ENCODE peak calls at places on chromosome 5, in five cellular contexts. L, Y, U, R and O are unnamed samples.

GRCh38 chr5:111855356-111855755 is 98.4 kb upstream of the NREP start:
- DNase-seq in L (no peak), Y (no peak), U (no peak), R (no peak), O (no peak)

GRCh38 chr5:128774605-128775004 is 190.7 kb upstream of the SLC27A6 start:
- DNase-seq in L (no peak), Y (no peak), U (no peak), R (no peak), O (no peak)

GRCh38 chr5:33046091-33046490 is 335.0 kb downstream of the NPR3 start:
- DNase-seq in L (no peak), Y (no peak), U (no peak), R (no peak), O (no peak)

GRCh38 chr5:57094753-57095683 is 78.8 kb upstream of the GPBP1 start:
- DNase-seq in L (no peak), Y (no peak), U (peak; percentile 88), R (no peak), O (no peak)

GRCh38 chr5:170612256-170612656 is 108.4 kb downstream of the KCNIP1 start:
- DNase-seq in L (no peak), Y (no peak), U (no peak), R (no peak), O (no peak)

GRCh38 chr5:59543826-59544442 is 349.6 kb downstream of the PDE4D start:
- DNase-seq in L (no peak), Y (peak; percentile 21), U (peak; percentile 22), R (no peak), O (no peak)

GRCh38 chr5:39470021-39470420 is 45.2 kb upstream of the DAB2 start:
- DNase-seq in L (no peak), Y (no peak), U (no peak), R (no peak), O (no peak)

GRCh38 chr5:132026516-132027008 is 15.1 kb upstream of the ACSL6 start:
- DNase-seq in L (no peak), Y (no peak), U (no peak), R (peak; percentile 88), O (no peak)

GRCh38 chr5:113061851-113062631 is 85.4 kb downstream of the DCP2 start:
- DNase-seq in L (no peak), Y (no peak), U (no peak), R (no peak), O (no peak)

GRCh38 chr5:180281706-180282105 is 10.2 kb downstream of the MAPK9 start:
- DNase-seq in L (no peak), Y (no peak), U (no peak), R (peak; percentile 66), O (no peak)

GRCh38 chr5:148542812-148543211 is 111.5 kb downstream of the HTR4 start:
- DNase-seq in L (no peak), Y (no peak), U (no peak), R (no peak), O (no peak)

GRCh38 chr5:59174248-59174844 is 591.5 kb downstream of the RAB3C start:
- DNase-seq in L (peak; percentile 25), Y (peak; percentile 38), U (no peak), R (no peak), O (no peak)

GRCh38 chr5:52861368-52861767 is 73.7 kb downstream of the ITGA1 start:
- DNase-seq in L (no peak), Y (no peak), U (no peak), R (no peak), O (no peak)

DNA sequence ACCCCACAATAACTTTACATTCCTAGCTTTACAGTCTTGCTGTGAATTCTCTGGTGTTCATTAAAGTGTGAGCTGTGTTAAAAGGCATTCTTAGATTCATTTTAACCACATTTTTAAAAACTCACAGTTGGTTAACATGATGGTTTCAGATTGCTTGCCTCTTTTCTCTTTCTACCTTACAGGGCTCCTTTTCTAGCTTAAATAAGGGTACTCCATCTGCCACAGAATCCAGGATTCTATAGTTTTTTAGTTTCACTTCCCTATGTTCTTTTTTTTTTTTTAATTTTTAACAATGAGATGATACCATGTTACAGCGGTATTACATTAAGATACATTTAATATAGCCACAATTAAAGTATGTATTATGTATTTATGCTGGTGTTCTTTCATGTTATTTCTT is 3.9 kb upstream of the FBXO4 start:
- DNase-seq in L (no peak), Y (no peak), U (no peak), R (no peak), O (no peak)
- TF ChIP-seq EP300 in L (no peak), Y (no peak), U (no peak), R (no peak), O (no peak)

DNA sequence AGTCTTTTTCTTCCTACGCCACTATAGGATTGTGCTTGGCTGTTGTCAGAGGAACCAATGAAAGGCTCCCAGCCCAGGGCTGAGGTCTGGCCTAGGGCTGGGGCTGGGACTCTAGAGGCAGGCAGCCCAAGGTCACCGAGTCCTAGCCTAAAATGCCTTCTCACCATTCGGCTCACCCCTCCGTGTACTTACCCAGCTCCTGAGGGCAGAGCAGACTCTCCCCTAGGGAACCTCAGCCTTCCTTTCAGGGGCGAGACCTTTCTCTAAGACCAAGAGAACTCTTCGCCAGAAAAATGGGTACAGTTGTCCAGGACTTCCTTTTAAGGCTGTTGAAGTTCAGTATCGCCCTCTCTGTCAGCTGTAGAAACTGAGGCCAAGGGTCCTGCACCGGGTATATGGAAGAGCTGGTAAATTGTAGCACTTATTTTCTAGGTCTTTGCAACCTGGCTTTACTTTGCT is 1.7 kb upstream of the SPRY4 start:
- DNase-seq in L (no peak), Y (no peak), U (no peak), R (no peak), O (peak; percentile 40)
- H3K27ac ChIP-seq in L (no peak overlapping the region), Y (peak overlapping the region; percentile 89), U (peak overlapping the region; percentile 90), R (peak overlapping the region; percentile 85), O (peak overlapping the region; percentile 46)

GRCh38 chr5:89991592-89991991 is 418.0 kb downstream of the CETN3 start:
- DNase-seq in L (no peak), Y (no peak), U (no peak), R (no peak), O (no peak)

GRCh38 chr5:89988998-89989690 is 420.4 kb downstream of the CETN3 start:
- DNase-seq in L (no peak), Y (no peak), U (no peak), R (no peak), O (no peak)

GRCh38 chr5:89988129-89988528 is 421.4 kb downstream of the CETN3 start:
- DNase-seq in L (no peak), Y (no peak), U (no peak), R (no peak), O (no peak)

GRCh38 chr5:89992201-89992600 is 417.4 kb downstream of the CETN3 start:
- DNase-seq in L (no peak), Y (no peak), U (no peak), R (no peak), O (no peak)

DNA sequence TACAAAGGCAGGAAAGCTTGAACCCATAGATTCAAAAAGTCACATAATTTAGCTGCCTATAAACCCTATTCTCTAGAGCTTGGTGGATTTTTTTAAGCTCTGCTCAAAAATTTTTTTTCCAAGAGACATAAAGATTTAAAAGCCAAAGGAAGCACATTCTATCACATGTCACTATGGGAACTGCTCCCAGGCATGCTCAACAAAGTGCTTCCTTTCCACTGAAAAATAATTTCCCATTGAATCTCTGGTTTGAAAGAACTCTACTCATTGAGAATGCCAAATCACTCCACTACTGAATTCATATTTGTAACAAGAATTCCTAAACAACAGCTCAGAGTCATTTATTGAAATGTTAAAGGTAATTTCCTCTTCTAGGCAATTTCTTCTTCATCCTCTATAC is 419.7 kb downstream of the CETN3 start:
- DNase-seq in L (no peak), Y (no peak), U (no peak), R (no peak), O (no peak)
- TF ChIP-seq EP300 in L (no peak), Y (no peak), U (no peak), R (no peak), O (no peak)

GRCh38 chr5:166786889-166787288 is 1504.6 kb upstream of the WWC1 start:
- DNase-seq in L (no peak), Y (no peak), U (no peak), R (no peak), O (no peak)

GRCh38 chr5:166786178-166786577 is 1505.3 kb upstream of the WWC1 start:
- DNase-seq in L (no peak), Y (no peak), U (no peak), R (no peak), O (no peak)

GRCh38 chr5:166784545-166785078 is 1506.8 kb upstream of the WWC1 start:
- DNase-seq in L (no peak), Y (no peak), U (no peak), R (no peak), O (no peak)

GRCh38 chr5:166788050-166788449 is 1503.4 kb upstream of the WWC1 start:
- DNase-seq in L (no peak), Y (no peak), U (no peak), R (no peak), O (no peak)
- H3K27ac ChIP-seq in L (no peak overlapping the region), Y (no peak overlapping the region), U (no peak overlapping the region), R (no peak overlapping the region), O (no peak overlapping the region)

GRCh38 chr5:107439832-107440231 is 230.9 kb downstream of the EFNA5 start:
- DNase-seq in L (no peak), Y (no peak), U (no peak), R (no peak), O (no peak)

GRCh38 chr5:107431998-107432397 is 238.7 kb downstream of the EFNA5 start:
- DNase-seq in L (no peak), Y (peak; percentile 10), U (no peak), R (no peak), O (no peak)

GRCh38 chr5:107431536-107431935 is 239.2 kb downstream of the EFNA5 start:
- DNase-seq in L (no peak), Y (no peak), U (no peak), R (no peak), O (no peak)

GRCh38 chr5:107436276-107436675 is 234.5 kb downstream of the EFNA5 start:
- DNase-seq in L (no peak), Y (no peak), U (no peak), R (no peak), O (no peak)
- TF ChIP-seq EP300 in L (no peak), Y (no peak), U (no peak), R (no peak), O (no peak)

GRCh38 chr5:154498597-154499393 is 20.8 kb upstream of the HAND1 start:
- DNase-seq in L (no peak), Y (no peak), U (no peak), R (no peak), O (no peak)

GRCh38 chr5:154502180-154502579 is 24.2 kb upstream of the HAND1 start:
- DNase-seq in L (no peak), Y (no peak), U (no peak), R (no peak), O (no peak)

GRCh38 chr5:154505567-154505966 is 27.5 kb upstream of the HAND1 start:
- DNase-seq in L (no peak), Y (no peak), U (no peak), R (no peak), O (no peak)

GRCh38 chr5:154503698-154504039 is 25.6 kb upstream of the HAND1 start:
- DNase-seq in L (no peak), Y (no peak), U (no peak), R (no peak), O (no peak)

DNA sequence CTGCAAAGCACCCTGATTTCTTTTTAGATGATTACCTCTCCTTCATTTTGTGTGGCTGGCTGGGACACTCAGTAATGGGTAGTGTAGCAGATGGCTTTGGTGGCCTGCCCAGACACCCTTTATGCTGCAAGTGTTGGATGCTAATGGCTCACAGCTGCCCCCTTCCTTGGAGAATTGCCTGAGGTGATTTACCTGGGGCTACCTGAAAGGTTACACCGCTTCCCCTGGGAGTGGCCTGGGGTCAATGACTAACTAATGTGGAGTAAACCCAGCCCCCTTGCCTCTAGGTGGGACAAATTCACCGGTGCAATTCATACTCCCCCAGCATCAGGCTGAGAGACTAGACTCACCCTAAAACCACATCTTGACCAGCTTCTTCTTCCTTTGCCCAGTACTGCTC is 23.5 kb upstream of the HAND1 start:
- DNase-seq in L (no peak), Y (no peak), U (no peak), R (no peak), O (no peak)
- H3K27ac ChIP-seq in L (no peak overlapping the region), Y (no peak overlapping the region), U (no peak overlapping the region), R (no peak overlapping the region), O (no peak overlapping the region)